ENCODE peak calls at places on chromosomes 16 and 17, in four cellular contexts. One of them, this sample, is unnamed.

GRCh38 chr17:28725166-28725659 is 820 bp downstream of the TLCD1 start:
- DNase-seq in NCI-H187: no peak
- DNase-seq in stimulated activated CD8-positive, alpha-beta memory T cell treated with anti-CD3 and anti-CD28 coated beads, Interleukin-2, amount 100 ng/mL, for 1 hour: no peak
- DNase-seq in HTR-8/SVneo: no peak
- DNase-seq in this sample: no peak

GRCh38 chr16:72501739-72502653 is 330.0 kb upstream of the PMFBP1 start:
- DNase-seq in NCI-H187: peak; percentile 17
- DNase-seq in stimulated activated CD8-positive, alpha-beta memory T cell treated with anti-CD3 and anti-CD28 coated beads, Interleukin-2, amount 100 ng/mL, for 1 hour: peak; percentile 0
- DNase-seq in HTR-8/SVneo: peak; percentile 59
- DNase-seq in this sample: peak; percentile 77

GRCh38 chr17:63142836-63143235 is 176.8 kb downstream of the TANC2 start:
- DNase-seq in NCI-H187: no peak
- DNase-seq in stimulated activated CD8-positive, alpha-beta memory T cell treated with anti-CD3 and anti-CD28 coated beads, Interleukin-2, amount 100 ng/mL, for 1 hour: no peak
- DNase-seq in HTR-8/SVneo: no peak
- DNase-seq in this sample: no peak

GRCh38 chr16:66717112-66717675 is 20.7 kb upstream of the CMTM4 start:
- DNase-seq in HTR-8/SVneo: peak; percentile 73
- DNase-seq in stimulated activated CD8-positive, alpha-beta memory T cell treated with anti-CD3 and anti-CD28 coated beads, Interleukin-2, amount 100 ng/mL, for 1 hour: no peak
- DNase-seq in NCI-H187: no peak
- DNase-seq in this sample: peak; percentile 77

GRCh38 chr17:76383645-76384221 is 676 bp upstream of the SPHK1 start:
- DNase-seq in stimulated activated CD8-positive, alpha-beta memory T cell treated with anti-CD3 and anti-CD28 coated beads, Interleukin-2, amount 100 ng/mL, for 1 hour: no peak
- DNase-seq in NCI-H187: no peak
- DNase-seq in HTR-8/SVneo: peak; percentile 59
- DNase-seq in this sample: peak; percentile 72

GRCh38 chr16:13205352-13205751 is 304.0 kb downstream of the SHISA9 start:
- DNase-seq in HTR-8/SVneo: no peak
- DNase-seq in NCI-H187: no peak
- DNase-seq in stimulated activated CD8-positive, alpha-beta memory T cell treated with anti-CD3 and anti-CD28 coated beads, Interleukin-2, amount 100 ng/mL, for 1 hour: no peak
- DNase-seq in this sample: no peak

GRCh38 chr17:7652659-7653343 is 2.1 kb downstream of the ATP1B2 start:
- DNase-seq in HTR-8/SVneo: no peak
- DNase-seq in NCI-H187: no peak
- DNase-seq in stimulated activated CD8-positive, alpha-beta memory T cell treated with anti-CD3 and anti-CD28 coated beads, Interleukin-2, amount 100 ng/mL, for 1 hour: no peak
- DNase-seq in this sample: no peak

GRCh38 chr16:55349867-55350266 is 25.9 kb downstream of the IRX6 start:
- DNase-seq in HTR-8/SVneo: no peak
- DNase-seq in NCI-H187: no peak
- DNase-seq in stimulated activated CD8-positive, alpha-beta memory T cell treated with anti-CD3 and anti-CD28 coated beads, Interleukin-2, amount 100 ng/mL, for 1 hour: no peak
- DNase-seq in this sample: no peak

GRCh38 chr16:50196736-50197135 is 43.6 kb downstream of the TENT4B start:
- DNase-seq in NCI-H187: no peak
- DNase-seq in stimulated activated CD8-positive, alpha-beta memory T cell treated with anti-CD3 and anti-CD28 coated beads, Interleukin-2, amount 100 ng/mL, for 1 hour: no peak
- DNase-seq in HTR-8/SVneo: no peak
- DNase-seq in this sample: no peak

GRCh38 chr16:47888142-47888541 is 267.7 kb downstream of the ABCC12 start:
- DNase-seq in HTR-8/SVneo: peak; percentile 48
- DNase-seq in NCI-H187: no peak
- DNase-seq in stimulated activated CD8-positive, alpha-beta memory T cell treated with anti-CD3 and anti-CD28 coated beads, Interleukin-2, amount 100 ng/mL, for 1 hour: no peak
- DNase-seq in this sample: no peak

GRCh38 chr17:42894283-42895184 is 6.1 kb upstream of the G6PC1 start:
- DNase-seq in HTR-8/SVneo: no peak
- DNase-seq in stimulated activated CD8-positive, alpha-beta memory T cell treated with anti-CD3 and anti-CD28 coated beads, Interleukin-2, amount 100 ng/mL, for 1 hour: no peak
- DNase-seq in NCI-H187: no peak
- DNase-seq in this sample: no peak

GRCh38 chr16:60087530-60087929 is 1353.4 kb upstream of the GOT2 start:
- DNase-seq in HTR-8/SVneo: no peak
- DNase-seq in NCI-H187: no peak
- DNase-seq in stimulated activated CD8-positive, alpha-beta memory T cell treated with anti-CD3 and anti-CD28 coated beads, Interleukin-2, amount 100 ng/mL, for 1 hour: no peak
- DNase-seq in this sample: no peak

GRCh38 chr17:1604831-1605528 is 23.7 kb downstream of the SLC43A2 start:
- DNase-seq in stimulated activated CD8-positive, alpha-beta memory T cell treated with anti-CD3 and anti-CD28 coated beads, Interleukin-2, amount 100 ng/mL, for 1 hour: no peak
- DNase-seq in NCI-H187: no peak
- DNase-seq in HTR-8/SVneo: no peak
- DNase-seq in this sample: peak; percentile 29

GRCh38 chr17:46108120-46108519 is 85.1 kb downstream of the KANSL1 start:
- DNase-seq in HTR-8/SVneo: no peak
- DNase-seq in NCI-H187: no peak
- DNase-seq in stimulated activated CD8-positive, alpha-beta memory T cell treated with anti-CD3 and anti-CD28 coated beads, Interleukin-2, amount 100 ng/mL, for 1 hour: no peak
- DNase-seq in this sample: no peak

GRCh38 chr16:87702325-87702811 is 63.4 kb downstream of the KLHDC4 start:
- DNase-seq in stimulated activated CD8-positive, alpha-beta memory T cell treated with anti-CD3 and anti-CD28 coated beads, Interleukin-2, amount 100 ng/mL, for 1 hour: no peak
- DNase-seq in HTR-8/SVneo: peak; percentile 54
- DNase-seq in NCI-H187: no peak
- DNase-seq in this sample: peak; percentile 80

GRCh38 chr17:48718162-48718780 is 4.0 kb downstream of the PRAC1 start:
- DNase-seq in NCI-H187: no peak
- DNase-seq in stimulated activated CD8-positive, alpha-beta memory T cell treated with anti-CD3 and anti-CD28 coated beads, Interleukin-2, amount 100 ng/mL, for 1 hour: no peak
- DNase-seq in HTR-8/SVneo: no peak
- DNase-seq in this sample: no peak

GRCh38 chr17:19766421-19767270 is 18.5 kb upstream of the ALDH3A1 start:
- DNase-seq in HTR-8/SVneo: peak; percentile 93
- DNase-seq in NCI-H187: peak; percentile 19
- DNase-seq in stimulated activated CD8-positive, alpha-beta memory T cell treated with anti-CD3 and anti-CD28 coated beads, Interleukin-2, amount 100 ng/mL, for 1 hour: peak; percentile 57
- DNase-seq in this sample: peak; percentile 90

GRCh38 chr17:59366040-59366757 is 34.7 kb downstream of the YPEL2 start:
- DNase-seq in NCI-H187: peak; percentile 55
- DNase-seq in HTR-8/SVneo: no peak
- DNase-seq in stimulated activated CD8-positive, alpha-beta memory T cell treated with anti-CD3 and anti-CD28 coated beads, Interleukin-2, amount 100 ng/mL, for 1 hour: no peak
- DNase-seq in this sample: peak; percentile 28

GRCh38 chr17:7886227-7887037 is 2.2 kb upstream of the CHD3 start:
- DNase-seq in stimulated activated CD8-positive, alpha-beta memory T cell treated with anti-CD3 and anti-CD28 coated beads, Interleukin-2, amount 100 ng/mL, for 1 hour: peak; percentile 24
- DNase-seq in HTR-8/SVneo: peak; percentile 18
- DNase-seq in NCI-H187: peak; percentile 6
- DNase-seq in this sample: peak; percentile 37

GRCh38 chr16:82935781-82936180 is 309.0 kb downstream of the CDH13 start:
- DNase-seq in NCI-H187: no peak
- DNase-seq in stimulated activated CD8-positive, alpha-beta memory T cell treated with anti-CD3 and anti-CD28 coated beads, Interleukin-2, amount 100 ng/mL, for 1 hour: no peak
- DNase-seq in HTR-8/SVneo: no peak
- DNase-seq in this sample: no peak

GRCh38 chr16:50354629-50355456 is 13.9 kb downstream of the BRD7 start:
- DNase-seq in HTR-8/SVneo: no peak
- DNase-seq in stimulated activated CD8-positive, alpha-beta memory T cell treated with anti-CD3 and anti-CD28 coated beads, Interleukin-2, amount 100 ng/mL, for 1 hour: no peak
- DNase-seq in NCI-H187: no peak
- DNase-seq in this sample: no peak

GRCh38 chr17:48244121-48244711 is 136.7 kb downstream of the SNX11 start:
- DNase-seq in stimulated activated CD8-positive, alpha-beta memory T cell treated with anti-CD3 and anti-CD28 coated beads, Interleukin-2, amount 100 ng/mL, for 1 hour: no peak
- DNase-seq in HTR-8/SVneo: peak; percentile 26
- DNase-seq in NCI-H187: no peak
- DNase-seq in this sample: no peak

GRCh38 chr17:26782153-26782552 is 511.8 kb upstream of the WSB1 start:
- DNase-seq in HTR-8/SVneo: no peak
- DNase-seq in stimulated activated CD8-positive, alpha-beta memory T cell treated with anti-CD3 and anti-CD28 coated beads, Interleukin-2, amount 100 ng/mL, for 1 hour: no peak
- DNase-seq in NCI-H187: no peak
- DNase-seq in this sample: no peak

GRCh38 chr16:728131-728889 is 1.4 kb downstream of the HAGHL start:
- DNase-seq in NCI-H187: no peak
- DNase-seq in stimulated activated CD8-positive, alpha-beta memory T cell treated with anti-CD3 and anti-CD28 coated beads, Interleukin-2, amount 100 ng/mL, for 1 hour: peak; percentile 28
- DNase-seq in HTR-8/SVneo: peak; percentile 76
- DNase-seq in this sample: peak; percentile 79

GRCh38 chr17:2397247-2398171 is 3.4 kb downstream of the MNT start:
- DNase-seq in HTR-8/SVneo: no peak
- DNase-seq in stimulated activated CD8-positive, alpha-beta memory T cell treated with anti-CD3 and anti-CD28 coated beads, Interleukin-2, amount 100 ng/mL, for 1 hour: no peak
- DNase-seq in NCI-H187: no peak
- DNase-seq in this sample: no peak